ENCODE peak calls at places on chromosomes 2 and 18, in eight cellular contexts. F is non-pigmented ciliary epithelial cell, W is NCI-H1092, C is KBM-7, A is NT2/D1, Z is tibial artery, U is renal cortical epithelial cell, T is mammary epithelial cell. E is an unnamed sample.

GRCh38 chr2:169139993-169140767 is 70.8 kb downstream of the DHRS9 start:
- DNase-seq in T (no peak), C (no peak), A (peak; percentile 39), F (no peak), W (no peak), U (no peak), Z (no peak), E (no peak)

GRCh38 chr18:49360582-49360981 is 99.9 kb downstream of the DYM start:
- DNase-seq in Z (no peak), F (no peak), U (no peak), T (no peak), W (no peak), A (no peak), C (peak; percentile 9), E (no peak)

GRCh38 chr2:70907130-70907756 is 28.5 kb upstream of the ATP6V1B1 start:
- DNase-seq in C (no peak), W (no peak), F (no peak), Z (no peak), T (no peak), A (no peak), U (no peak), E (no peak)

GRCh38 chr2:239462671-239463506 is 62.1 kb upstream of the HDAC4 start:
- DNase-seq in Z (no peak), W (no peak), A (no peak), F (no peak), C (no peak), T (no peak), U (no peak), E (no peak)

GRCh38 chr18:54792079-54792478 is 36.2 kb upstream of the RAB27B start:
- DNase-seq in A (no peak), Z (no peak), W (no peak), T (no peak), F (no peak), U (no peak), C (no peak), E (no peak)

GRCh38 chr2:43225788-43226557 is 433 bp downstream of the ZFP36L2 start:
- DNase-seq in Z (peak; percentile 65), F (no peak), T (peak; percentile 76), C (peak; percentile 78), A (no peak), U (no peak), W (no peak), E (no peak)

GRCh38 chr2:28401948-28402550 is 9.4 kb downstream of the FOSL2 start:
- DNase-seq in F (no peak), W (no peak), T (no peak), C (no peak), Z (no peak), U (no peak), A (no peak), E (no peak)

GRCh38 chr2:227774011-227774624 is 28.4 kb downstream of the SCYGR8 start:
- DNase-seq in T (no peak), C (no peak), A (no peak), F (no peak), Z (no peak), W (no peak), U (peak; percentile 81), E (no peak)

GRCh38 chr2:209719034-209719433 is 52.6 kb upstream of the UNC80 start:
- DNase-seq in A (no peak), C (no peak), Z (no peak), T (peak; percentile 23), W (no peak), U (no peak), F (no peak), E (no peak)

GRCh38 chr2:237744613-237745249 is 53.8 kb upstream of the RBM44 start:
- DNase-seq in C (peak; percentile 75), W (peak; percentile 26), A (peak; percentile 52), U (peak; percentile 24), F (no peak), T (peak; percentile 32), Z (peak; percentile 75), E (no peak)

GRCh38 chr2:1415501-1415900 is 2.2 kb downstream of the TPO start:
- DNase-seq in C (no peak), W (no peak), U (no peak), Z (no peak), F (no peak), A (no peak), T (no peak), E (no peak)

GRCh38 chr2:9685637-9686036 is 54.8 kb upstream of the YWHAQ start:
- DNase-seq in U (no peak), F (no peak), T (no peak), W (no peak), C (no peak), Z (no peak), A (no peak), E (no peak)

GRCh38 chr2:27831279-27832050 is 58.7 kb downstream of the RBKS start:
- DNase-seq in C (peak; percentile 78), T (no peak), F (no peak), W (no peak), U (peak; percentile 73), Z (no peak), A (no peak), E (no peak)

GRCh38 chr2:48900321-48901014 is 144.9 kb upstream of the LHCGR start:
- DNase-seq in F (no peak), C (no peak), W (no peak), U (no peak), Z (no peak), T (no peak), A (no peak), E (no peak)